ENCODE peak calls at places on chromosomes 5 and 9, in four cellular contexts. One of them, this sample, is unnamed.

GRCh38 chr5:167849874-167850273 is 441.6 kb upstream of the WWC1 start:
- DNase-seq in T1000: no peak
- DNase-seq in iris pigment epithelial cell: no peak
- DNase-seq in aorta: no peak
- DNase-seq in this sample: no peak

GRCh38 chr5:57719216-57719615 is 236.6 kb upstream of the ACTBL2 start:
- DNase-seq in T1000: no peak
- DNase-seq in iris pigment epithelial cell: no peak
- DNase-seq in aorta: no peak
- DNase-seq in this sample: no peak

GRCh38 chr9:126658201-126658600 is 44.5 kb downstream of the LMX1B start:
- DNase-seq in T1000: no peak
- DNase-seq in iris pigment epithelial cell: no peak
- DNase-seq in aorta: no peak
- DNase-seq in this sample: no peak

GRCh38 chr9:8521112-8521511 is 721.5 kb upstream of the DMAC1 start:
- DNase-seq in T1000: no peak
- DNase-seq in iris pigment epithelial cell: no peak
- DNase-seq in aorta: no peak
- DNase-seq in this sample: no peak

GRCh38 chr5:173321886-173322285 is 6.3 kb downstream of the STC2 start:
- DNase-seq in T1000: no peak
- DNase-seq in iris pigment epithelial cell: peak
- DNase-seq in aorta: no peak
- DNase-seq in this sample: no peak

GRCh38 chr9:128159073-128159783 is 837 bp upstream of the BBLN start:
- DNase-seq in T1000: no peak
- DNase-seq in iris pigment epithelial cell: no peak
- DNase-seq in aorta: no peak
- DNase-seq in this sample: no peak

GRCh38 chr9:32644698-32645097 is 9.2 kb upstream of the TAF1L start:
- DNase-seq in T1000: peak
- DNase-seq in iris pigment epithelial cell: peak
- DNase-seq in aorta: no peak
- DNase-seq in this sample: no peak

GRCh38 chr5:112923148-112923917 is 1.3 kb upstream of the REEP5 start:
- DNase-seq in T1000: no peak
- DNase-seq in iris pigment epithelial cell: no peak
- DNase-seq in aorta: no peak
- DNase-seq in this sample: no peak

GRCh38 chr9:15513335-15513734 is 2.6 kb upstream of the PSIP1 start:
- DNase-seq in T1000: no peak
- DNase-seq in iris pigment epithelial cell: no peak
- DNase-seq in aorta: no peak
- DNase-seq in this sample: no peak

GRCh38 chr9:128276574-128277270 is 646 bp downstream of the SWI5 start:
- DNase-seq in T1000: no peak
- DNase-seq in iris pigment epithelial cell: peak
- DNase-seq in aorta: no peak
- DNase-seq in this sample: no peak

GRCh38 chr9:20312732-20313131 is 309.6 kb downstream of the MLLT3 start:
- DNase-seq in T1000: no peak
- DNase-seq in iris pigment epithelial cell: peak
- DNase-seq in aorta: no peak
- DNase-seq in this sample: no peak

GRCh38 chr5:67301285-67301904 is 104.8 kb upstream of the CD180 start:
- DNase-seq in T1000: no peak
- DNase-seq in iris pigment epithelial cell: peak
- DNase-seq in aorta: peak
- DNase-seq in this sample: peak

GRCh38 chr5:97071101-97071500 is 71.3 kb downstream of the LIX1 start:
- DNase-seq in T1000: no peak
- DNase-seq in iris pigment epithelial cell: peak
- DNase-seq in aorta: peak
- DNase-seq in this sample: no peak

GRCh38 chr9:4547016-4547415 is 56.7 kb downstream of the SLC1A1 start:
- DNase-seq in T1000: no peak
- DNase-seq in iris pigment epithelial cell: peak
- DNase-seq in aorta: no peak
- DNase-seq in this sample: no peak

GRCh38 chr5:104815212-104815611 is 1252.6 kb upstream of the NUDT12 start:
- DNase-seq in T1000: no peak
- DNase-seq in iris pigment epithelial cell: no peak
- DNase-seq in aorta: no peak
- DNase-seq in this sample: no peak

GRCh38 chr9:113535756-113536155 is 72.2 kb downstream of the RGS3 start:
- DNase-seq in T1000: no peak
- DNase-seq in iris pigment epithelial cell: no peak
- DNase-seq in aorta: no peak
- DNase-seq in this sample: no peak

GRCh38 chr5:37184748-37185364 is 64.3 kb downstream of the CPLANE1 start:
- DNase-seq in T1000: no peak
- DNase-seq in iris pigment epithelial cell: no peak
- DNase-seq in aorta: no peak
- DNase-seq in this sample: no peak

GRCh38 chr5:147576646-147577535 is 67.0 kb upstream of the DPYSL3 start:
- DNase-seq in T1000: no peak
- DNase-seq in iris pigment epithelial cell: peak
- DNase-seq in aorta: peak
- DNase-seq in this sample: peak

GRCh38 chr9:92164975-92165374 is 49.8 kb upstream of the SPTLC1 start:
- DNase-seq in T1000: no peak
- DNase-seq in iris pigment epithelial cell: no peak
- DNase-seq in aorta: no peak
- DNase-seq in this sample: no peak

GRCh38 chr9:105007143-105007542 is 79.2 kb upstream of the ABCA1 start:
- DNase-seq in T1000: no peak
- DNase-seq in iris pigment epithelial cell: peak
- DNase-seq in aorta: peak
- DNase-seq in this sample: no peak

GRCh38 chr9:114413909-114414308 is 26.1 kb upstream of the AKNA start:
- DNase-seq in T1000: no peak
- DNase-seq in iris pigment epithelial cell: peak
- DNase-seq in aorta: no peak
- DNase-seq in this sample: no peak

GRCh38 chr9:109401169-109401989 is 80.5 kb upstream of the EPB41L4B start:
- DNase-seq in T1000: no peak
- DNase-seq in iris pigment epithelial cell: peak
- DNase-seq in aorta: no peak
- DNase-seq in this sample: no peak

GRCh38 chr9:131275332-131276106 is 791 bp downstream of the FAM78A start:
- DNase-seq in T1000: no peak
- DNase-seq in iris pigment epithelial cell: no peak
- DNase-seq in aorta: no peak
- DNase-seq in this sample: peak

GRCh38 chr5:56323505-56323904 is 90.4 kb upstream of the ANKRD55 start:
- DNase-seq in T1000: no peak
- DNase-seq in iris pigment epithelial cell: peak
- DNase-seq in aorta: no peak
- DNase-seq in this sample: no peak

GRCh38 chr5:159965031-159965837 is 43.7 kb upstream of the TTC1 start:
- DNase-seq in T1000: no peak
- DNase-seq in iris pigment epithelial cell: peak
- DNase-seq in aorta: peak
- DNase-seq in this sample: no peak

GRCh38 chr5:54610197-54610898 is 92.8 kb downstream of the SNX18 start:
- DNase-seq in T1000: no peak
- DNase-seq in iris pigment epithelial cell: peak
- DNase-seq in aorta: no peak
- DNase-seq in this sample: no peak

GRCh38 chr5:154508114-154508513 is 30.1 kb upstream of the HAND1 start:
- DNase-seq in T1000: no peak
- DNase-seq in iris pigment epithelial cell: no peak
- DNase-seq in aorta: no peak
- DNase-seq in this sample: no peak

GRCh38 chr5:67989457-67989856 is 226.1 kb upstream of the PIK3R1 start:
- DNase-seq in T1000: no peak
- DNase-seq in iris pigment epithelial cell: peak
- DNase-seq in aorta: no peak
- DNase-seq in this sample: no peak

GRCh38 chr5:63145167-63145566 is 566.5 kb downstream of the LRRC70 start:
- DNase-seq in T1000: no peak
- DNase-seq in iris pigment epithelial cell: no peak
- DNase-seq in aorta: no peak
- DNase-seq in this sample: no peak

GRCh38 chr5:78224358-78224757 is 70.1 kb downstream of the AP3B1 start:
- DNase-seq in T1000: no peak
- DNase-seq in iris pigment epithelial cell: no peak
- DNase-seq in aorta: no peak
- DNase-seq in this sample: no peak

GRCh38 chr5:148776780-148777179 is 49.6 kb upstream of the ADRB2 start:
- DNase-seq in T1000: peak
- DNase-seq in iris pigment epithelial cell: peak
- DNase-seq in aorta: peak
- DNase-seq in this sample: no peak

GRCh38 chr5:15850939-15851341 is 328.7 kb downstream of the MARCHF11 start:
- DNase-seq in T1000: no peak
- DNase-seq in iris pigment epithelial cell: no peak
- DNase-seq in aorta: no peak
- DNase-seq in this sample: no peak

GRCh38 chr5:131394128-131394527 is 130.3 kb downstream of the CDC42SE2 start:
- DNase-seq in T1000: no peak
- DNase-seq in iris pigment epithelial cell: peak
- DNase-seq in aorta: no peak
- DNase-seq in this sample: peak

GRCh38 chr5:128376577-128376976 is 161.5 kb downstream of the FBN2 start:
- DNase-seq in T1000: no peak
- DNase-seq in iris pigment epithelial cell: no peak
- DNase-seq in aorta: no peak
- DNase-seq in this sample: no peak

GRCh38 chr9:33972698-33973097 is 76.0 kb downstream of the UBAP2 start:
- DNase-seq in T1000: no peak
- DNase-seq in iris pigment epithelial cell: no peak
- DNase-seq in aorta: no peak
- DNase-seq in this sample: no peak

GRCh38 chr5:36502608-36503007 is 103.8 kb upstream of the SLC1A3 start:
- DNase-seq in T1000: peak
- DNase-seq in iris pigment epithelial cell: peak
- DNase-seq in aorta: no peak
- DNase-seq in this sample: no peak

GRCh38 chr9:71725590-71726338 is 42.5 kb downstream of the CEMIP2 start:
- DNase-seq in T1000: peak
- DNase-seq in iris pigment epithelial cell: peak
- DNase-seq in aorta: no peak
- DNase-seq in this sample: no peak

GRCh38 chr5:122091942-122092600 is 14.0 kb upstream of the LOX start:
- DNase-seq in T1000: peak
- DNase-seq in iris pigment epithelial cell: peak
- DNase-seq in aorta: no peak
- DNase-seq in this sample: no peak

This sample was measured in right lobe of liver.